ENCODE peak calls at places on chromosome 12, in six cellular contexts. O is hepatocyte; G is CD4-positive, alpha-beta T cell; L is dorsolateral prefrontal cortex; U is neural crest cell; C is osteoblast. Y is an unnamed sample.

GRCh38 chr12:52203126-52203921 is 11.5 kb upstream of the KRT80 start:
- DNase-seq in O (peak), G (no peak), L (peak), U (no peak), C (peak), Y (no peak)

GRCh38 chr12:79424109-79424721 is 266.5 kb downstream of the PAWR start:
- DNase-seq in O (peak), G (no peak), L (no peak), U (no peak), C (peak), Y (no peak)

GRCh38 chr12:46342562-46343033 is 30.0 kb downstream of the SLC38A2 start:
- DNase-seq in O (peak), G (peak), L (no peak), U (no peak), C (no peak), Y (no peak)

GRCh38 chr12:105220929-105221290 is 15.1 kb downstream of the APPL2 start:
- DNase-seq in O (peak), G (no peak), L (no peak), U (no peak), C (no peak), Y (no peak)

GRCh38 chr12:65156366-65156831 is 13.0 kb upstream of the LEMD3 start:
- DNase-seq in O (no peak), G (no peak), L (no peak), U (no peak), C (no peak), Y (peak)

GRCh38 chr12:68899251-68899771 is 33.7 kb downstream of the CPM start:
- DNase-seq in O (peak), G (no peak), L (no peak), U (no peak), C (no peak), Y (no peak)

GRCh38 chr12:83818888-83819287 is 1093.7 kb downstream of the SLC6A15 start:
- DNase-seq in O (peak), G (no peak), L (no peak), U (no peak), C (no peak), Y (no peak)

GRCh38 chr12:76847260-76847659 is 31.6 kb downstream of the CSRP2 start:
- DNase-seq in O (no peak), G (no peak), L (no peak), U (no peak), C (no peak), Y (no peak)

GRCh38 chr12:115424003-115424402 is 740.0 kb upstream of the TBX3 start:
- DNase-seq in O (no peak), G (no peak), L (no peak), U (no peak), C (no peak), Y (no peak)

GRCh38 chr12:75528272-75528671 is 16.9 kb upstream of the KRR1 start:
- DNase-seq in O (no peak), G (no peak), L (no peak), U (no peak), C (no peak), Y (no peak)

GRCh38 chr12:94768398-94769039 is 118.2 kb upstream of the TMCC3 start:
- DNase-seq in O (no peak), G (no peak), L (no peak), U (no peak), C (no peak), Y (no peak)

GRCh38 chr12:981956-982355 is 9.1 kb upstream of the ERC1 start:
- DNase-seq in O (no peak), G (no peak), L (no peak), U (no peak), C (no peak), Y (no peak)

GRCh38 chr12:102095677-102096263 is 24.1 kb downstream of the NUP37 start:
- DNase-seq in O (peak), G (no peak), L (no peak), U (no peak), C (no peak), Y (peak)

GRCh38 chr12:105342464-105342863 is 12.0 kb downstream of the C12orf75 start:
- DNase-seq in O (no peak), G (no peak), L (no peak), U (no peak), C (no peak), Y (no peak)

GRCh38 chr12:111826982-111827381 is 15.0 kb upstream of the MAPKAPK5 start:
- DNase-seq in O (no peak), G (no peak), L (no peak), U (no peak), C (no peak), Y (no peak)

GRCh38 chr12:79546461-79547043 is 144.2 kb downstream of the PAWR start:
- DNase-seq in O (no peak), G (no peak), L (no peak), U (no peak), C (no peak), Y (no peak)

GRCh38 chr12:58877243-58877743 is 43.0 kb downstream of the LRIG3 start:
- DNase-seq in O (peak), G (no peak), L (no peak), U (no peak), C (peak), Y (no peak)

GRCh38 chr12:65715976-65716375 is 108.3 kb upstream of the HMGA2 start:
- DNase-seq in O (no peak), G (no peak), L (no peak), U (no peak), C (no peak), Y (no peak)

GRCh38 chr12:70754330-70754741 is 117.1 kb upstream of the PTPRB start:
- DNase-seq in O (no peak), G (no peak), L (no peak), U (no peak), C (no peak), Y (no peak)

GRCh38 chr12:112182499-112182898 is 57.1 kb downstream of the TRAFD1 start:
- DNase-seq in O (no peak), G (no peak), L (peak), U (peak), C (no peak), Y (no peak)

GRCh38 chr12:1117970-1118563 is 127.0 kb downstream of the ERC1 start:
- DNase-seq in O (peak), G (peak), L (peak), U (peak), C (no peak), Y (peak)

GRCh38 chr12:2319747-2320146 is 267.0 kb downstream of the CACNA1C start:
- DNase-seq in O (peak), G (no peak), L (no peak), U (no peak), C (no peak), Y (no peak)

GRCh38 chr12:81329088-81329487 is 251.2 kb downstream of the ACSS3 start:
- DNase-seq in O (peak), G (no peak), L (no peak), U (no peak), C (no peak), Y (peak)

GRCh38 chr12:21456291-21456780 is 18.9 kb downstream of the PYROXD1 start:
- DNase-seq in O (no peak), G (peak), L (no peak), U (no peak), C (no peak), Y (no peak)

GRCh38 chr12:20950248-20950647 is 139.7 kb downstream of the SLCO1B3 start:
- DNase-seq in O (peak), G (no peak), L (no peak), U (no peak), C (peak), Y (peak)

GRCh38 chr12:91355150-91356006 is 172.8 kb upstream of the DCN start:
- DNase-seq in O (peak), G (no peak), L (peak), U (peak), C (peak), Y (peak)

GRCh38 chr12:31326689-31327659 is 1.0 kb upstream of the SINHCAF start:
- DNase-seq in O (no peak), G (no peak), L (no peak), U (no peak), C (peak), Y (no peak)

GRCh38 chr12:25276199-25276937 is 25.6 kb upstream of the KRAS start:
- DNase-seq in O (peak), G (peak), L (no peak), U (no peak), C (no peak), Y (no peak)

GRCh38 chr12:79688376-79689040 is 2.3 kb downstream of the PAWR start:
- DNase-seq in O (no peak), G (no peak), L (no peak), U (no peak), C (no peak), Y (peak)

GRCh38 chr12:1536817-1537216 is 57.6 kb downstream of the FBXL14 start:
- DNase-seq in O (no peak), G (no peak), L (no peak), U (no peak), C (no peak), Y (no peak)

GRCh38 chr12:52740591-52740990 is 36.6 kb downstream of the KRT76 start:
- DNase-seq in O (no peak), G (no peak), L (no peak), U (no peak), C (no peak), Y (no peak)

GRCh38 chr12:89258240-89258969 is 93.9 kb downstream of the DUSP6 start:
- DNase-seq in O (no peak), G (no peak), L (no peak), U (no peak), C (no peak), Y (no peak)

GRCh38 chr12:55652352-55652751 is 15.7 kb downstream of the OR10P1 start:
- DNase-seq in O (no peak), G (no peak), L (no peak), U (no peak), C (no peak), Y (no peak)

GRCh38 chr12:118981285-118982201 is at the start of gene SRRM4:
- DNase-seq in O (peak), G (no peak), L (peak), U (peak), C (no peak), Y (no peak)

GRCh38 chr12:60402996-60403395 is 807.2 kb downstream of the SLC16A7 start:
- DNase-seq in O (no peak), G (no peak), L (no peak), U (no peak), C (no peak), Y (no peak)

GRCh38 chr12:26245175-26245942 is 50.0 kb downstream of the SSPN start:
- DNase-seq in O (no peak), G (no peak), L (no peak), U (no peak), C (no peak), Y (no peak)

GRCh38 chr12:8532045-8532444 is 8.7 kb downstream of the CLEC4E start:
- DNase-seq in O (no peak), G (no peak), L (no peak), U (no peak), C (peak), Y (no peak)

GRCh38 chr12:95918194-95918993 is 24.0 kb downstream of the CCDC38 start:
- DNase-seq in O (peak), G (peak), L (no peak), U (peak), C (peak), Y (peak)

GRCh38 chr12:69688496-69689427 is 10.3 kb downstream of the BEST3 start:
- DNase-seq in O (peak), G (no peak), L (peak), U (peak), C (peak), Y (no peak)

GRCh38 chr12:124381454-124382207 is 86.7 kb downstream of the RFLNA start:
- DNase-seq in O (peak), G (no peak), L (peak), U (no peak), C (peak), Y (no peak)

GRCh38 chr12:124379379-124379937 is 84.6 kb downstream of the RFLNA start:
- DNase-seq in O (no peak), G (no peak), L (no peak), U (no peak), C (no peak), Y (no peak)

GRCh38 chr12:124377981-124378509 is 83.2 kb downstream of the RFLNA start:
- DNase-seq in O (no peak), G (no peak), L (no peak), U (no peak), C (no peak), Y (no peak)

GRCh38 chr12:124380793-124381453 is 86.0 kb downstream of the RFLNA start:
- DNase-seq in O (no peak), G (no peak), L (no peak), U (no peak), C (no peak), Y (no peak)

GRCh38 chr12:124379938-124380754 is 85.3 kb downstream of the RFLNA start:
- DNase-seq in O (peak), G (no peak), L (peak), U (no peak), C (peak), Y (no peak)
- TF ChIP-seq CTCF in O (peak), G (no peak), L (peak), U (peak), C (peak), Y (no peak)

DNA sequence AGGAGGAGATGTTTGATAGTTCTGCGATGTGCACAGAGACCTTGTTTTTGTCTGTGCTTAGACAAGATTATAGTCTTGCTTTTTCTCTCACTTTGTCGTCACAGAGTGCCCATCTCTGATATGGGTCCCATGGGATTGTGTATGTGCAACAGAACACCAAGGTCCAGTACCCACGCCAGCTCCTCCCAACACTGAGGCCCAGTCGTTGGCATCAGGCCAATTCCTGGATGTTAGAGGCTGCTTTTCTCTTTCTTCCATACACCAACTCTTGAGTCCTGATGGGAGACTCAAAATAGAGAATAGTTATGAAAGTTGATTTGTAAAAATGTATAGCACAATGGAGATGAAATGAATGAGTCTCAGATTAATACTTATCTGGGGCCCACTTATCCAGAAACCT is 22.7 kb upstream of the PRMT8 start:
- DNase-seq in O (no peak), G (no peak), L (no peak), U (no peak), C (no peak), Y (no peak)
- TF ChIP-seq CTCF in O (no peak), G (no peak), L (no peak), U (no peak), C (no peak), Y (no peak)

GRCh38 chr12:30110970-30111586 is 327.3 kb upstream of the TMTC1 start:
- DNase-seq in O (no peak), G (no peak), L (no peak), U (no peak), C (peak), Y (no peak)

GRCh38 chr12:30110505-30110904 is 326.8 kb upstream of the TMTC1 start:
- DNase-seq in O (no peak), G (no peak), L (no peak), U (no peak), C (no peak), Y (no peak)

GRCh38 chr12:30106204-30106603 is 322.5 kb upstream of the TMTC1 start:
- DNase-seq in O (no peak), G (no peak), L (no peak), U (no peak), C (no peak), Y (no peak)

GRCh38 chr12:30111719-30112118 is 328.0 kb upstream of the TMTC1 start:
- DNase-seq in O (no peak), G (no peak), L (no peak), U (no peak), C (no peak), Y (no peak)

GRCh38 chr12:30108666-30109065 is 324.9 kb upstream of the TMTC1 start:
- DNase-seq in O (no peak), G (no peak), L (no peak), U (no peak), C (no peak), Y (no peak)
- TF ChIP-seq CTCF in O (no peak), G (no peak), L (no peak), U (no peak), C (no peak), Y (no peak)

GRCh38 chr12:78087363-78087675 is 256.6 kb downstream of the NAV3 start:
- DNase-seq in O (no peak), G (no peak), L (no peak), U (no peak), C (no peak), Y (no peak)

GRCh38 chr12:78081590-78082314 is 251.1 kb downstream of the NAV3 start:
- DNase-seq in O (no peak), G (no peak), L (no peak), U (no peak), C (no peak), Y (no peak)

GRCh38 chr12:78088391-78088832 is 257.7 kb downstream of the NAV3 start:
- DNase-seq in O (no peak), G (no peak), L (no peak), U (no peak), C (no peak), Y (no peak)

GRCh38 chr12:78085562-78086182 is 255.0 kb downstream of the NAV3 start:
- DNase-seq in O (no peak), G (no peak), L (no peak), U (no peak), C (peak), Y (no peak)

GRCh38 chr12:78086553-78087362 is 256.1 kb downstream of the NAV3 start:
- DNase-seq in O (no peak), G (no peak), L (no peak), U (no peak), C (no peak), Y (no peak)
- TF ChIP-seq CTCF in O (no peak), G (no peak), L (peak), U (peak), C (peak), Y (no peak)

DNA sequence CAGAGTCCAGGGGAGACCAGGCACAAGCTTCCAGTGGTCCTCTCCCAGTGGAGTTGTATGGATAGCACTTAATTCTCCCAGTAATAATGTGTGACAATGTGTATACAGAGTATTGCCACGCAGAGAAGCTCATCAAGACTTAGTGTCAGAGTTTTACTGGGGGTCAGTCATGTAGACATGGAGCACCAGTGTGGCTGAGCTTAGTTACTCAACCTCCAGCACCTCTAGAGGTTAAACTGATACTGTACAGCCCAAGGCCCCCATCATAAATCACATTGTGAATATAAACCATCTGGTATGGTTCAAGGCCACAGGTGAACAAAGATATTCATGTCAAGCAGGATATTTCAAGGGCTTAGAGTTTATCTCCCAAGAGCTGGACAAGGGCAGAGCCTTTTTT is 378.1 kb upstream of the TMPO start:
- DNase-seq in O (no peak), G (no peak), L (no peak), U (no peak), C (no peak), Y (no peak)
- TF ChIP-seq CTCF in O (no peak), G (no peak), L (no peak), U (no peak), C (no peak), Y (no peak)

GRCh38 chr12:6950944-6951540 is at the start of gene PTPN6:
- DNase-seq in O (no peak), G (peak), L (no peak), U (no peak), C (peak), Y (peak)

GRCh38 chr12:6950401-6950801 is 755 bp upstream of the PTPN6 start:
- DNase-seq in O (no peak), G (no peak), L (no peak), U (no peak), C (peak), Y (no peak)

GRCh38 chr12:6947615-6948014 is 3.5 kb upstream of the PTPN6 start:
- DNase-seq in O (no peak), G (no peak), L (no peak), U (no peak), C (no peak), Y (no peak)

GRCh38 chr12:6946920-6947374 is 3.1 kb downstream of the C12orf57 start:
- DNase-seq in O (no peak), G (no peak), L (no peak), U (no peak), C (no peak), Y (no peak)

GRCh38 chr12:6949063-6949594 is 2.0 kb upstream of the PTPN6 start:
- DNase-seq in O (no peak), G (no peak), L (no peak), U (no peak), C (peak), Y (no peak)
- TF ChIP-seq CTCF in O (no peak), G (no peak), L (no peak), U (no peak), C (peak), Y (no peak)

DNA sequence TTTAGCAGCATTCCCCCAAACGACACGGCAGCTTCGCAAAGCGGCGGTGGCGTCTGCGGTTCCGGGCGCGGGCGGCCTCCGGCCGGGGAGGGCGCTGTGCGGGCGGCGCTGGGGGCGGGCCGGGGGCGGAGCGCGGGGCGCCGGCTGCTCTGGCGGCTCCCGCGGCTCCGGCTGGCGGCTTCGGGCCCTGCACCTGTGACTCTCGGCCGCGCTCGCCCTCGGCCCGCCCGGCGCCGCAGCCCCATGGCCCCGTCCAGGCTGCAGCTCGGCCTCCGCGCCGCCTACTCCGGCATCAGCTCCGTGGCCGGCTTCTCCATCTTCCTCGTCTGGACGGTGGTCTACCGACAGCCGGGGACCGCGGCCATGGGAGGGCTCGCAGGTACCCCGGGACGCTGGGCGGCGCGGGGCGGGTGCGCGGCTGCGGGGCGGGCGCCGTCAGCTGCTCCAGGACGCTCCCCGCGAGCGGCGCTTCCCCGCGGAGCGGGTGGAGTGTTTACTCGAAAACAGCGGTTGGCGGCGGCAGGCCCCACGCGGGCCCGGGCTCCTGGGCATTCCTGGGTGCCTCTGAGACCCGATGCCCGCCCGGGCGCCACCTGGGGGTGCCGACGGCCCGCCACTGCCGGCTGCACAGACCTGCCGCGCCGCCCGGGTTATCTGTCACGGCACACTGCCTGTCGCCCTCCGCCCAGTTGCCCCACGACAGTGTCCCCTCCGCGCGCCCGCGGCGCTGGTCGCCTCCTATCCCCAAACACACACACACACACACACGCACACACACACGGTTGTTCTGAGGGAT is at the start of gene SLC48A1:
- DNase-seq in O (peak), G (peak), L (peak), U (peak), C (peak), Y (peak)
- TF ChIP-seq CTCF in O (peak), G (peak), L (peak), U (peak), C (peak), Y (peak)